ENCODE peak calls at places on chromosomes 4 and X, in eight cellular contexts. F, U, V, J, Y, G, I and S are unnamed samples.

GRCh38 chrX:20498851-20499635 is 232.3 kb upstream of the RPS6KA3 start:
- DNase-seq in I (no peak), G (no peak), Y (no peak), J (no peak), F (no peak), U (peak), V (no peak), S (no peak)

GRCh38 chr4:162682651-162683050 is 484.0 kb downstream of the NAF1 start:
- DNase-seq in V (no peak), G (no peak), J (no peak), U (peak), F (no peak), Y (no peak), I (no peak), S (no peak)

GRCh38 chrX:71143508-71143907 is 1.1 kb upstream of the NLGN3 start:
- DNase-seq in F (no peak), G (no peak), I (no peak), U (peak), V (no peak), J (peak), Y (peak), S (no peak)

GRCh38 chr4:36786519-36786918 is 458.0 kb upstream of the NWD2 start:
- DNase-seq in J (no peak), G (no peak), I (no peak), V (no peak), Y (no peak), F (no peak), U (peak), S (no peak)

GRCh38 chr4:76744253-76744921 is 153.6 kb downstream of the SOWAHB start:
- DNase-seq in F (no peak), Y (no peak), G (no peak), I (peak), U (peak), V (no peak), J (no peak), S (no peak)

GRCh38 chr4:177308125-177308524 is 1.5 kb upstream of the NEIL3 start:
- DNase-seq in V (no peak), F (no peak), Y (peak), U (peak), G (no peak), J (no peak), I (peak), S (no peak)

GRCh38 chr4:38190717-38191178 is 230.6 kb downstream of the PTTG2 start:
- DNase-seq in Y (no peak), U (peak), I (no peak), F (no peak), G (peak), J (no peak), V (no peak), S (no peak)

GRCh38 chr4:189547537-189547936 is 393.1 kb upstream of the FRG1 start:
- DNase-seq in I (no peak), G (no peak), F (no peak), J (no peak), U (no peak), Y (no peak), V (no peak), S (no peak)

GRCh38 chr4:56656346-56656643 is 24.8 kb downstream of the HOPX start:
- DNase-seq in F (peak), U (no peak), G (no peak), V (no peak), I (peak), J (no peak), Y (no peak), S (no peak)

GRCh38 chr4:166808380-166808779 is 425.9 kb downstream of the SPOCK3 start:
- DNase-seq in I (no peak), Y (no peak), J (no peak), U (no peak), G (no peak), F (no peak), V (no peak), S (no peak)

GRCh38 chr4:63619771-63620170 is 789.5 kb downstream of the TECRL start:
- DNase-seq in G (no peak), U (no peak), I (no peak), F (no peak), Y (no peak), V (no peak), J (no peak), S (no peak)

GRCh38 chrX:135477576-135477975 is 42.9 kb upstream of the INTS6L start:
- DNase-seq in I (peak), V (peak), G (no peak), J (peak), U (peak), Y (peak), F (no peak), S (no peak)

GRCh38 chr4:150209140-150209829 is 131.0 kb downstream of the DCLK2 start:
- DNase-seq in U (peak), V (peak), J (peak), F (peak), G (no peak), Y (peak), I (peak), S (peak)

GRCh38 chr4:186746581-186746980 is 22.9 kb upstream of the FAT1 start:
- DNase-seq in V (no peak), U (peak), F (no peak), Y (no peak), J (no peak), I (peak), G (no peak), S (no peak)

GRCh38 chrX:100829730-100830129 is 9.5 kb downstream of the CSTF2 start:
- DNase-seq in G (no peak), J (no peak), I (peak), Y (no peak), F (peak), U (peak), V (no peak), S (no peak)

GRCh38 chr4:74364649-74365491 is at the start of gene EREG:
- DNase-seq in Y (peak), I (peak), J (no peak), G (no peak), V (peak), F (peak), U (peak), S (peak)

GRCh38 chr4:135383889-135384288 is 1182.3 kb upstream of the PABPC4L start:
- DNase-seq in U (no peak), G (no peak), F (no peak), V (no peak), Y (no peak), J (no peak), I (no peak), S (no peak)
- TF ChIP-seq CTCF in U (no peak), G (no peak), F (no peak), V (no peak), Y (no peak), J (no peak), I (no peak), S (no peak)

DNA sequence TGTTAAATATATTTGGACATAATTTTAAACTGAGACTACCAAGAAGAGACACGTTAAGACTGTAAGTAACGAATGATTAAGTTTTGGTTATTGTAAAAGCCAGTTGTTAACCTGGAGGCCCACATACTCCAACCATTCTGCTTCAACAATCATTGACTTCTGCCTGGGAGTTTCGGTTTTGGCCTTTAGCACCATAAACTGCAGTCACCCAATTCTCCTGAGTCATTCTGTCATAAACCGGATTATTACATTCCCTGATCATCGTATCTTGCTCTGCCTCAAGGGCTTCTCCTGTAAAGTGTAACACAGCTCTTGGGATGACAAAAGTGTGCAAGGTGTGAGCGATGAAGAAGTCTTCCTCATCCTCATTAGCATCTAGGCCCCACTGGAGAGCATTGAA is 46.9 kb upstream of the PABPC1L2A start:
- DNase-seq in U (no peak), V (no peak), G (no peak), F (no peak), J (no peak), Y (no peak), I (no peak), S (no peak)
- TF ChIP-seq CTCF in U (no peak), V (no peak), G (no peak), F (no peak), J (no peak), Y (no peak), I (no peak), S (no peak)

GRCh38 chrX:80876877-80877276 is 67.2 kb upstream of the BRWD3 start:
- DNase-seq in U (peak), V (no peak), I (peak), J (no peak), Y (no peak), G (no peak), F (peak), S (no peak)
- TF ChIP-seq CTCF in U (no peak), V (peak), I (peak), J (peak), Y (no peak), G (peak), F (peak), S (no peak)

GRCh38 chr4:108175966-108176365 is 7.2 kb upstream of the LEF1 start:
- DNase-seq in V (no peak), J (no peak), U (no peak), Y (no peak), F (no peak), G (no peak), I (no peak), S (no peak)

GRCh38 chr4:108181704-108182103 is 13.0 kb upstream of the LEF1 start:
- DNase-seq in U (no peak), F (peak), J (no peak), V (no peak), Y (peak), I (no peak), G (no peak), S (no peak)

DNA sequence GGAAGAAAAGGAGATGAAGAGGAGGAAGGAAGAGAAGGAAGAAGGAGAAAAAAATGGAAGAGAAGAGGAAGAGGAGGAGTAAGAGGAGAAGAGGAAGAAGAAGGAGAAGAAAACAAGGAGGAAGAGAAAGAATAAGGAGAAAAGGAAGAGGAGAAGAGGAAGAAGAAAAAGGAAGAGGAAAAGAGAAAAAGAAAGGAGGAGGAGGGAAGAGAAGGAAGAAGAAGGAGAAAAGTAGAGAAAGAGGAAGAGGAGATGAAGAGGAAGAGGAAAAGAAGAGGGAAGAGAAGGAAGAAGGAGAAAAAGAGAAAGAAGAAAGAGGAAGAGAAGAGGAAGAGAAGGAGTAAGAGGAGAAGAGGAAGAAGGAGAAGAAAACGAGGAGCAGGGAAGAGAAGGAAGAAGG is 11.8 kb upstream of the LEF1 start:
- DNase-seq in V (no peak), G (no peak), J (no peak), U (no peak), I (no peak), F (no peak), Y (no peak), S (no peak)
- TF ChIP-seq CTCF in V (no peak), G (no peak), J (no peak), U (no peak), I (no peak), F (no peak), Y (no peak), S (no peak)

DNA sequence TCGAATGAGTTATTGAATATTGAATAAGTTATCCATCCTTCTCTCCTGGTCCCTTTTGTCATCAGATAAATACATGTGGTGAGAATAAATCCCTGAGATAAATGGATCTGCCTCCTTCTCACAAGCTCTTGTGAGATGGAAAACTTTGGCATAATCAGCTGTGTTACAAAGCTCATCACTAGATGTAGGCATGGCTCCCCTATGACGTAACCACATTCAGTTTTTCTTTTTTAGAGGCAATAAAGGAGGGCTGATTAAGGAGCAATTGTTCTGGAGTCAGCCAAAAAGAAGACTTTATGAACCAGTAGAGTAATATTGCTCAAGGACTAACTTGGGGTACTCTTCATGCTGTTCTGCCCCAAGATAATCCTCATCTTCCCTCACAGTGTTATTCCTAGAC is 90.5 kb upstream of the GATB start:
- DNase-seq in F (no peak), U (no peak), V (no peak), G (no peak), I (no peak), Y (no peak), J (no peak), S (no peak)
- TF ChIP-seq CTCF in F (no peak), U (no peak), V (no peak), G (no peak), I (no peak), Y (no peak), J (no peak), S (no peak)